ENCODE peak calls at places on chromosome 18, in six cellular contexts. N, Q, Z, S, P and U are unnamed samples.

GRCh38 chr18:41666251-41666650 is 288.8 kb upstream of the PIK3C3 start:
- DNase-seq in Z (no peak), S (no peak), Q (no peak), P (no peak), N (no peak), U (no peak)

GRCh38 chr18:78069784-78070664 is 820.4 kb downstream of the GALR1 start:
- DNase-seq in N (no peak), Q (no peak), P (no peak), S (no peak), Z (no peak), U (peak; percentile 3)

GRCh38 chr18:21457179-21457535 is 143.3 kb downstream of the ESCO1 start:
- DNase-seq in Q (no peak), Z (no peak), N (peak; percentile 9), P (no peak), S (peak; percentile 19), U (no peak)

GRCh38 chr18:39037925-39038324 is 1472.3 kb upstream of the CELF4 start:
- DNase-seq in Z (no peak), S (no peak), Q (no peak), N (no peak), P (no peak), U (no peak)

GRCh38 chr18:5452943-5453342 is 90.9 kb downstream of the EPB41L3 start:
- DNase-seq in Q (no peak), N (peak; percentile 19), S (no peak), P (no peak), Z (no peak), U (no peak)

GRCh38 chr18:61876899-61877298 is 15.9 kb downstream of the RNF152 start:
- DNase-seq in Z (no peak), N (no peak), Q (no peak), S (no peak), P (no peak), U (no peak)

GRCh38 chr18:12515550-12515949 is 107.8 kb downstream of the PRELID3A start:
- DNase-seq in Q (no peak), P (no peak), N (no peak), Z (no peak), S (no peak), U (no peak)

GRCh38 chr18:31946305-31947046 is 3.5 kb upstream of the TRAPPC8 start:
- DNase-seq in Q (no peak), P (no peak), N (no peak), S (no peak), Z (no peak), U (no peak)

GRCh38 chr18:28767201-28767600 is 590.3 kb upstream of the CDH2 start:
- DNase-seq in Z (no peak), P (no peak), N (peak; percentile 28), S (peak; percentile 17), Q (no peak), U (no peak)

GRCh38 chr18:2968559-2968958 is 44.4 kb downstream of the LPIN2 start:
- DNase-seq in P (no peak), N (no peak), Q (no peak), S (no peak), Z (no peak), U (no peak)

GRCh38 chr18:46220116-46220515 is 115.9 kb downstream of the HAUS1 start:
- DNase-seq in Z (no peak), P (no peak), N (peak; percentile 92), Q (no peak), S (peak; percentile 89), U (no peak)

GRCh38 chr18:26135563-26135962 is 1.9 kb downstream of the PSMA8 start:
- DNase-seq in P (no peak), N (no peak), Q (no peak), Z (no peak), S (no peak), U (no peak)

GRCh38 chr18:1663879-1664705 is 759.4 kb downstream of the ADCYAP1 start:
- DNase-seq in N (no peak), P (peak; percentile 37), Z (no peak), S (peak; percentile 3), Q (peak; percentile 39), U (peak; percentile 11)

GRCh38 chr18:47417807-47418206 is 166.3 kb upstream of the SKOR2 start:
- DNase-seq in S (peak; percentile 4), N (no peak), P (no peak), Q (no peak), Z (no peak), U (no peak)

GRCh38 chr18:27005589-27005988 is 140.1 kb upstream of the AQP4 start:
- DNase-seq in N (no peak), S (no peak), P (no peak), Q (no peak), Z (no peak), U (no peak)

GRCh38 chr18:31942301-31942998 is 478 bp downstream of the TRAPPC8 start:
- DNase-seq in Z (no peak), P (peak; percentile 37), N (peak; percentile 54), Q (no peak), S (peak; percentile 70), U (peak; percentile 39)

GRCh38 chr18:25284861-25285574 is 66.9 kb downstream of the ZNF521 start:
- DNase-seq in P (peak; percentile 44), S (peak; percentile 28), Z (no peak), Q (no peak), N (peak; percentile 41), U (no peak)

GRCh38 chr18:73774836-73775509 is 372.7 kb downstream of the FBXO15 start:
- DNase-seq in Z (no peak), P (no peak), S (no peak), Q (no peak), N (no peak), U (no peak)

GRCh38 chr18:75517286-75517685 is 89.8 kb upstream of the SMIM21 start:
- DNase-seq in P (no peak), Q (no peak), S (no peak), Z (no peak), N (no peak), U (no peak)

GRCh38 chr18:9565407-9565806 is 49.0 kb downstream of the PPP4R1 start:
- DNase-seq in N (no peak), Q (no peak), Z (no peak), P (no peak), S (no peak), U (no peak)

GRCh38 chr18:68467966-68468365 is 246.9 kb downstream of the TMX3 start:
- DNase-seq in N (no peak), S (no peak), Z (no peak), Q (no peak), P (no peak), U (peak; percentile 27)

GRCh38 chr18:9731380-9731779 is 23.3 kb downstream of the RAB31 start:
- DNase-seq in Z (no peak), P (no peak), N (peak; percentile 88), S (peak; percentile 93), Q (no peak), U (no peak)

GRCh38 chr18:78655921-78656320 is 323.7 kb upstream of the SALL3 start:
- DNase-seq in Z (no peak), S (no peak), P (no peak), Q (no peak), N (no peak), U (no peak)

GRCh38 chr18:79917351-79918088 is 33.9 kb downstream of the SLC66A2 start:
- DNase-seq in Z (no peak), Q (no peak), S (no peak), P (no peak), N (no peak), U (no peak)

GRCh38 chr18:57436965-57437333 is 1.8 kb downstream of the ONECUT2 start:
- DNase-seq in S (no peak), Q (no peak), N (no peak), Z (no peak), P (no peak), U (peak; percentile 29)
- H3K4me1 ChIP-seq in S (peaks cover 5% of the 10 kb centered on the region), Q (peaks cover 19% of the 10 kb centered on the region), N (no peaks in the 10 kb centered on the region), Z (peaks cover 53% of the 10 kb centered on the region), P (peaks cover 35% of the 10 kb centered on the region), U (no peaks in the 10 kb centered on the region)

DNA sequence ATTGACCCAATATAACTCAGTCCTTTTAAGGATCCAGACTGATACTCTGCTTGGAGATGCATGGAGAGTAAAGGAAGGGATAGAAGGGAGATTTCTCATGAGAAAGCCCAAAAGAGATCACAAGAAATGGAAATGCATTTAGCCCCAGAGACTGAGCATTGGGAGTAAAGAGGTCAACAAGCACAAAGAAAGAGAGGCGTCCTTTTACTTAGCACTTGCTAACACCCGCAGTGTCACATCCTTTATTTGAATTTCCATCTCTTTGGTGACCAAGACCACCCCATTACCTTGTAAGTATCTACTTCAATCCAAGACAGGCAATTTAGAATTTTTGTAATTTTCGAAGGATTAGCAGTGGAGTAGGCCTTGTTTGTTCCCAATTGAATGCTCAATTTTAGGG is 111.8 kb upstream of the DCC start:
- DNase-seq in P (no peak), S (no peak), N (no peak), Q (no peak), Z (no peak), U (no peak)
- H3K4me1 ChIP-seq in P (no peaks in the 10 kb centered on the region), S (no peaks in the 10 kb centered on the region), N (no peaks in the 10 kb centered on the region), Q (peaks cover 2% of the 10 kb centered on the region), Z (no peaks in the 10 kb centered on the region), U (no peaks in the 10 kb centered on the region)

DNA sequence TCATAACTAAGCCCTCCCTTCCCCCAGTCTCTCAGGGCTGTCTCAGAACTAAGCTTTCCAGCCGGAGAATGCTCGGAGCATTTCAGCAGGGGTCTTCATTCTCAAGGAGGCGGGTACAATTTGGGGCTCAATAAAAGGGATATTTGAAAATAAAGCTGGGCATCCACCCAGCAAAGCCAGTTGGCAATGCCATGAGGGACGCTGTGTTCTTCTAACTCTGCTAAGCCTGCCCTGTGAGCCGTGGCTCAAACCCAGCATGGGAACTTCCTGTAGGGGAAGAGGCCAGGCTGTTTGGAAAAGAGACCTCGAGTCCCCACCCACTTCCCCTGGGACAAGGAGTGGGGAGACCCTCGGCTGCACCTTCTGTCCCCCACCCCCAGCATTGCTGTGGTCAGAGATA is 195.0 kb downstream of the CTIF start:
- DNase-seq in P (no peak), Q (no peak), N (no peak), Z (no peak), S (no peak), U (no peak)
- H3K4me1 ChIP-seq in P (peaks cover 26% of the 10 kb centered on the region), Q (peaks cover 21% of the 10 kb centered on the region), N (peaks cover 30% of the 10 kb centered on the region), Z (no peaks in the 10 kb centered on the region), S (peaks cover 9% of the 10 kb centered on the region), U (no peaks in the 10 kb centered on the region)

DNA sequence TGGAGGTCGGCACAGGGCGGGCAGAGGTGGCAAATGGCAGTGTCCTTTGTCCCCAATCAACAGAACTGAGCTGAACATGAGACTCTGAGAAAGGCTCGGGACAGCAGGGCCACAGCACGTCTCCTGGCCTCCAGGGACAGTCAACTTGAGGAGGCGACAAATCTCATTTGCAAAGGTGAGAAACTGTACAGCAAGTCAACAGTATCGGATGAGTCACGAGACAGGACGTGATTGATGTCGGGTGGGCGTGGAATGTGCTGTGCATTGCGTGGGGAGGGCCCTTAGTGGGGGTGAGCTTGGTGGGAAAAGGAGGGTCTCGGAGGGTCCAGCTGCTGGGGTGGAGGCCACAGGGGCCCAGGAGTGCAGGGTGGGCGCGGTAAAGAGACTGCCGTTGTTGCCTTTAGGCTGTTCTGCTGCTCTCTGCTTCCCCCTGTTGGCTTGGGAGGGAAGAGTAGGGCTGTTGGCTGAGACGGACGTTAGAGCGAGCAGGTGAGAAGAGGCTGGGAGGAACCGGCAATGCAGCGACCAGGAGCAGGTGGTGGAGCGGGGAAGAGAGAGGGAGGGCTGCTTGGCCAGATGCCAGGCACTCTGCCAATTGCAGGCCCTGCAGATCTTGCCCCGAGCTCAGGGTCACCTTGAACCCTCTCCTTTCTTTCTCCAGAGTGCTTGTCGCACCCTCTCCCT is 164.3 kb downstream of the BCL2 start:
- DNase-seq in Z (peak; percentile 87), N (no peak), S (no peak), P (peak; percentile 60), Q (peak; percentile 41), U (peak; percentile 92)
- H3K4me1 ChIP-seq in Z (peaks cover 99% of the 10 kb centered on the region), N (no peaks in the 10 kb centered on the region), S (no peaks in the 10 kb centered on the region), P (peaks cover 35% of the 10 kb centered on the region), Q (peaks cover 2% of the 10 kb centered on the region), U (peaks cover 20% of the 10 kb centered on the region)